ENCODE peak calls at places on chromosomes 6 and 20, in eight cellular contexts. U is stimulated activated effector memory CD8-positive, alpha-beta T cell treated with anti-CD3 and anti-CD28 coated beads, Interleukin-12 subunit alpha, Interleukin-12 subunit beta, amount 100 ng/mL, for 72 hours; F is NCI-H1436; J is heart left ventricle; I is anterior cingulate cortex; X is GM20000; A is RPMI8226; P is amygdala. H is an unnamed sample.

GRCh38 chr6:138673317-138674014 is 100.1 kb upstream of the CCDC28A start:
- DNase-seq in A (no peak), I (no peak), J (no peak), P (no peak), X (no peak), U (no peak), F (no peak), H (no peak)

GRCh38 chr6:121826156-121826810 is 390.8 kb downstream of the GJA1 start:
- DNase-seq in J (no peak), I (no peak), X (no peak), A (no peak), U (no peak), P (no peak), F (no peak), H (no peak)

GRCh38 chr6:154887051-154887450 is 108.1 kb upstream of the TIAM2 start:
- DNase-seq in P (no peak), F (no peak), U (no peak), J (no peak), I (no peak), X (no peak), A (no peak), H (no peak)

GRCh38 chr20:49540232-49540620 is 27.7 kb downstream of the PTGIS start:
- DNase-seq in A (no peak), J (no peak), X (no peak), P (no peak), F (no peak), U (no peak), I (no peak), H (no peak)

GRCh38 chr6:124149646-124150045 is 346.0 kb downstream of the NKAIN2 start:
- DNase-seq in A (no peak), I (no peak), F (no peak), P (no peak), U (no peak), X (no peak), J (no peak), H (no peak)

GRCh38 chr6:19472168-19472567 is 365.0 kb upstream of the ID4 start:
- DNase-seq in J (no peak), I (no peak), A (no peak), F (no peak), U (no peak), P (no peak), X (no peak), H (no peak)

GRCh38 chr20:51014797-51015722 is 7.8 kb downstream of the KCNG1 start:
- DNase-seq in F (peak; percentile 29), P (peak; percentile 57), A (peak; percentile 30), I (peak; percentile 5), J (no peak), X (peak; percentile 65), U (peak; percentile 65), H (peak; percentile 64)

GRCh38 chr20:63706027-63706695 is 1.6 kb downstream of the ARFRP1 start:
- DNase-seq in F (no peak), J (no peak), P (no peak), X (peak; percentile 7), I (no peak), A (no peak), U (no peak), H (no peak)

GRCh38 chr6:54846857-54847721 is 518 bp downstream of the FAM83B start:
- DNase-seq in P (no peak), A (no peak), I (no peak), F (no peak), J (no peak), X (no peak), U (no peak), H (no peak)

GRCh38 chr6:21885532-21886089 is 292.1 kb downstream of the SOX4 start:
- DNase-seq in J (peak; percentile 25), A (peak; percentile 8), P (peak; percentile 32), X (no peak), U (no peak), I (peak; percentile 50), F (no peak), H (no peak)

GRCh38 chr6:132758689-132759088 is 985 bp upstream of the VNN2 start:
- DNase-seq in P (no peak), F (no peak), X (no peak), U (no peak), I (no peak), A (no peak), J (no peak), H (no peak)

GRCh38 chr20:8790442-8791074 is 278.3 kb upstream of the PLCB4 start:
- DNase-seq in P (peak; percentile 1), X (peak; percentile 26), I (no peak), J (peak; percentile 38), F (no peak), U (no peak), A (peak; percentile 54), H (peak; percentile 20)

GRCh38 chr20:24987244-24987643 is 5.3 kb downstream of the APMAP start:
- DNase-seq in I (no peak), F (no peak), X (no peak), J (peak; percentile 4), A (no peak), U (no peak), P (no peak), H (no peak)

GRCh38 chr20:36833275-36834020 is 42.5 kb upstream of the TLDC2 start:
- DNase-seq in I (peak; percentile 29), A (no peak), F (no peak), P (peak; percentile 51), X (no peak), J (no peak), U (no peak), H (no peak)

GRCh38 chr20:32052090-32052791 is at the start of gene HCK:
- DNase-seq in I (no peak), J (peak; percentile 45), F (no peak), X (peak; percentile 69), U (no peak), P (peak; percentile 10), A (no peak), H (peak; percentile 84)

GRCh38 chr6:109672204-109672603 is 18.8 kb downstream of the AK9 start:
- DNase-seq in I (no peak), J (no peak), P (no peak), X (no peak), U (no peak), A (no peak), F (no peak), H (no peak)

GRCh38 chr6:53483423-53484353 is 61.2 kb downstream of the GCLC start:
- DNase-seq in F (no peak), P (peak; percentile 29), I (peak; percentile 13), A (no peak), X (no peak), J (peak; percentile 61), U (no peak), H (no peak)

GRCh38 chr6:111843347-111844147 is 29.7 kb downstream of the FYN start:
- DNase-seq in I (peak; percentile 31), F (no peak), A (no peak), J (no peak), U (peak; percentile 77), X (no peak), P (peak; percentile 19), H (no peak)

GRCh38 chr6:38064431-38064830 is 244.9 kb downstream of the ZFAND3 start:
- DNase-seq in A (no peak), X (no peak), I (no peak), P (no peak), U (no peak), J (no peak), F (no peak), H (no peak)

GRCh38 chr6:1864496-1864895 is 254.8 kb downstream of the FOXC1 start:
- DNase-seq in A (no peak), F (no peak), I (no peak), P (no peak), J (no peak), X (no peak), U (no peak), H (no peak)

GRCh38 chr20:6411651-6412050 is 288.8 kb upstream of the FERMT1 start:
- DNase-seq in F (no peak), X (no peak), I (no peak), U (no peak), P (no peak), J (no peak), A (no peak), H (no peak)

GRCh38 chr6:125662301-125662700 is 87.1 kb upstream of the HEY2 start:
- DNase-seq in I (no peak), X (no peak), F (no peak), U (no peak), P (no peak), A (no peak), J (no peak), H (no peak)

GRCh38 chr6:139595183-139595582 is 220.7 kb upstream of the CITED2 start:
- DNase-seq in I (no peak), J (no peak), F (no peak), U (no peak), P (no peak), X (no peak), A (no peak), H (no peak)

GRCh38 chr6:155694429-155694795 is 238.8 kb upstream of the NOX3 start:
- DNase-seq in X (no peak), U (no peak), A (no peak), J (no peak), P (no peak), I (no peak), F (no peak), H (no peak)

GRCh38 chr6:151716446-151717047 is 90.9 kb upstream of the ESR1 start:
- DNase-seq in U (no peak), X (no peak), I (no peak), P (no peak), J (no peak), A (peak; percentile 30), F (no peak), H (no peak)

GRCh38 chr6:167306401-167306998 is 15.4 kb downstream of the UNC93A start:
- DNase-seq in I (no peak), J (no peak), P (no peak), X (no peak), F (no peak), U (no peak), A (no peak), H (no peak)

GRCh38 chr20:24629668-24630067 is 160.2 kb downstream of the SYNDIG1 start:
- DNase-seq in J (no peak), X (no peak), U (no peak), P (no peak), A (no peak), F (no peak), I (no peak), H (no peak)

GRCh38 chr6:134034951-134035822 is 17.2 kb downstream of the SLC2A12 start:
- DNase-seq in P (no peak), U (no peak), A (no peak), F (no peak), J (no peak), I (no peak), X (no peak), H (no peak)

GRCh38 chr6:159042003-159042823 is 2.6 kb downstream of the TAGAP start:
- DNase-seq in A (peak; percentile 87), I (peak; percentile 47), X (peak; percentile 66), F (peak; percentile 74), J (peak; percentile 56), U (peak; percentile 83), P (peak; percentile 23), H (peak; percentile 49)

GRCh38 chr6:144468709-144469108 is 183.6 kb downstream of the UTRN start:
- DNase-seq in P (no peak), F (no peak), U (no peak), A (no peak), X (no peak), I (no peak), J (no peak), H (no peak)

GRCh38 chr20:34018166-34018565 is 24.5 kb downstream of the RALY start:
- DNase-seq in I (no peak), F (no peak), A (no peak), J (no peak), X (no peak), U (no peak), P (no peak), H (no peak)

GRCh38 chr6:1336246-1336843 is 24.4 kb downstream of the FOXQ1 start:
- DNase-seq in X (no peak), A (peak; percentile 24), F (no peak), P (no peak), J (no peak), I (no peak), U (no peak), H (no peak)

GRCh38 chr6:70527071-70527737 is 39.5 kb upstream of the SDHAF4 start:
- DNase-seq in F (no peak), A (no peak), X (no peak), U (no peak), I (no peak), P (no peak), J (no peak), H (no peak)